ENCODE peak calls at places on chromosome 17, in ten cellular contexts. M is hepatic stellate cell; B is coronary artery; T is HCEC 1CT; F is iPS-NIHi11; Z is Calu3; E is C1 segment of cervical spinal cord; U is GM04503; S is CD8-positive, alpha-beta memory T cell; A is GM20000. P is an unnamed sample.

GRCh38 chr17:43599835-43600234 is 53.7 kb upstream of the ETV4 start:
- DNase-seq in M (peak), B (no peak), T (peak), F (no peak), Z (no peak), E (no peak), U (peak), S (no peak), A (no peak), P (peak)

GRCh38 chr17:8056232-8056975 is 17.5 kb downstream of the ALOX15B start:
- DNase-seq in M (peak), B (peak), T (peak), F (no peak), Z (no peak), E (peak), U (no peak), S (peak), A (peak), P (peak)

GRCh38 chr17:46081018-46081320 is 81.9 kb downstream of the STH start:
- DNase-seq in M (no peak), B (no peak), T (no peak), F (no peak), Z (no peak), E (no peak), U (no peak), S (no peak), A (no peak), P (no peak)

GRCh38 chr17:10061131-10061581 is 137.2 kb downstream of the GAS7 start:
- DNase-seq in M (no peak), B (no peak), T (no peak), F (no peak), Z (no peak), E (no peak), U (peak), S (no peak), A (no peak), P (no peak)

GRCh38 chr17:11608396-11608795 is 10.1 kb downstream of the DNAH9 start:
- DNase-seq in M (no peak), B (no peak), T (no peak), F (no peak), Z (peak), E (no peak), U (no peak), S (no peak), A (no peak), P (no peak)

GRCh38 chr17:37220609-37220953 is 155.2 kb upstream of the C17orf78 start:
- DNase-seq in M (peak), B (no peak), T (no peak), F (peak), Z (no peak), E (no peak), U (no peak), S (peak), A (peak), P (no peak)

GRCh38 chr17:43405861-43406260 is 7.1 kb downstream of the ARL4D start:
- DNase-seq in M (no peak), B (no peak), T (no peak), F (no peak), Z (no peak), E (no peak), U (no peak), S (no peak), A (no peak), P (no peak)

GRCh38 chr17:17565471-17566365 is 25.8 kb downstream of the PEMT start:
- DNase-seq in M (no peak), B (no peak), T (no peak), F (no peak), Z (no peak), E (no peak), U (no peak), S (no peak), A (no peak), P (no peak)

GRCh38 chr17:45346255-45347015 is 29.6 kb upstream of the MAP3K14 start:
- DNase-seq in M (no peak), B (peak), T (no peak), F (no peak), Z (no peak), E (peak), U (no peak), S (no peak), A (no peak), P (peak)

GRCh38 chr17:57671546-57672204 is 73.4 kb downstream of the CCDC182 start:
- DNase-seq in M (peak), B (peak), T (peak), F (peak), Z (peak), E (peak), U (no peak), S (peak), A (peak), P (peak)

GRCh38 chr17:8892338-8892690 is 24.8 kb upstream of the PIK3R6 start:
- DNase-seq in M (no peak), B (no peak), T (no peak), F (no peak), Z (no peak), E (no peak), U (no peak), S (no peak), A (peak), P (no peak)

GRCh38 chr17:68973098-68973929 is 18.1 kb upstream of the ABCA8 start:
- DNase-seq in M (no peak), B (no peak), T (no peak), F (no peak), Z (no peak), E (no peak), U (no peak), S (no peak), A (no peak), P (no peak)

GRCh38 chr17:43900858-43901754 is 6.2 kb downstream of the MPP2 start:
- DNase-seq in M (no peak), B (no peak), T (no peak), F (no peak), Z (no peak), E (no peak), U (no peak), S (no peak), A (no peak), P (no peak)

GRCh38 chr17:15782809-15783208 is 50.7 kb downstream of the TBC1D26 start:
- DNase-seq in M (no peak), B (no peak), T (no peak), F (peak), Z (peak), E (no peak), U (no peak), S (no peak), A (no peak), P (peak)

GRCh38 chr17:10036511-10037061 is 131.5 kb upstream of the RCVRN start:
- DNase-seq in M (no peak), B (peak), T (no peak), F (no peak), Z (peak), E (peak), U (no peak), S (no peak), A (no peak), P (no peak)

GRCh38 chr17:74432484-74433391 is 850 bp downstream of the GPRC5C start:
- DNase-seq in M (no peak), B (no peak), T (no peak), F (peak), Z (no peak), E (no peak), U (no peak), S (no peak), A (peak), P (no peak)